ENCODE peak calls at places on chromosomes 13 and 19, in four cellular contexts. Y is heart left ventricle, K is body of pancreas, P is Peyer's patch. B is an unnamed sample.

GRCh38 chr19:2426661-2427322 is 594 bp downstream of the TIMM13 start:
- DNase-seq in Y (peak; percentile 55), K (peak; percentile 50), P (no peak), B (peak; percentile 53)

GRCh38 chr13:95924389-95924994 is 128.7 kb downstream of the UGGT2 start:
- DNase-seq in K (no peak), Y (no peak), P (no peak), B (no peak)

GRCh38 chr19:45670670-45671453 is 2.8 kb downstream of the GIPR start:
- DNase-seq in K (peak; percentile 95), P (peak; percentile 67), Y (peak; percentile 75), B (peak; percentile 94)

GRCh38 chr13:106234656-106235055 is 300.8 kb downstream of the EFNB2 start:
- DNase-seq in P (no peak), Y (no peak), K (no peak), B (no peak)

GRCh38 chr13:114067381-114067885 is 65.0 kb downstream of the RASA3 start:
- DNase-seq in Y (peak; percentile 26), P (no peak), K (no peak), B (no peak)

GRCh38 chr19:46211201-46211881 is 18.2 kb upstream of the IGFL1 start:
- DNase-seq in K (peak; percentile 61), P (no peak), Y (no peak), B (no peak)

GRCh38 chr13:106344318-106344717 is 191.1 kb downstream of the EFNB2 start:
- DNase-seq in Y (no peak), K (no peak), P (no peak), B (no peak)

GRCh38 chr19:58356236-58356970 is 3.1 kb upstream of the A1BG start:
- DNase-seq in K (no peak), P (no peak), Y (no peak), B (no peak)

GRCh38 chr13:58080806-58081205 is 449.3 kb downstream of the PCDH17 start:
- DNase-seq in P (no peak), Y (no peak), K (no peak), B (no peak)

GRCh38 chr13:72458701-72459100 is 268.7 kb downstream of the MZT1 start:
- DNase-seq in P (no peak), Y (no peak), K (no peak), B (no peak)

GRCh38 chr13:66001136-66001535 is 1229.0 kb downstream of the PCDH9 start:
- DNase-seq in K (no peak), Y (no peak), P (no peak), B (no peak)

GRCh38 chr19:31099470-31100190 is 249.6 kb downstream of the TSHZ3 start:
- DNase-seq in P (no peak), K (no peak), Y (no peak), B (no peak)

GRCh38 chr13:47019977-47020376 is 123.1 kb upstream of the HTR2A start:
- DNase-seq in P (no peak), Y (no peak), K (no peak), B (no peak)

GRCh38 chr19:53844849-53845246 is 20.7 kb upstream of the NLRP12 start:
- DNase-seq in Y (no peak), K (peak; percentile 18), P (no peak), B (no peak)

GRCh38 chr13:98447881-98448641 is 128.8 kb downstream of the STK24 start:
- DNase-seq in K (peak; percentile 33), Y (no peak), P (peak; percentile 72), B (no peak)

GRCh38 chr19:48403606-48404005 is 10.1 kb downstream of the GRIN2D start:
- DNase-seq in P (peak; percentile 65), K (peak; percentile 59), Y (no peak), B (peak; percentile 60)

GRCh38 chr19:47427241-47428176 is 8.2 kb upstream of the MEIS3 start:
- DNase-seq in P (peak; percentile 44), K (peak; percentile 54), Y (peak; percentile 40), B (peak; percentile 54)

GRCh38 chr13:79194272-79194671 is 211.8 kb downstream of the RBM26 start:
- DNase-seq in P (peak; percentile 42), Y (no peak), K (no peak), B (peak; percentile 8)

GRCh38 chr13:21465710-21466160 is 6.6 kb upstream of the ZDHHC20 start:
- DNase-seq in K (peak; percentile 31), P (no peak), Y (no peak), B (peak; percentile 17)

GRCh38 chr13:41825691-41826090 is 135.2 kb downstream of the VWA8 start:
- DNase-seq in K (no peak), P (no peak), Y (no peak), B (no peak)

GRCh38 chr13:24692541-24692940 is 12.3 kb downstream of the ATP12A start:
- DNase-seq in P (no peak), Y (peak; percentile 57), K (peak; percentile 33), B (no peak)

GRCh38 chr19:56476093-56476492 is 1.1 kb downstream of the ZNF667 start:
- DNase-seq in P (no peak), K (no peak), Y (no peak), B (no peak)

GRCh38 chr13:114099191-114099590 is 33.2 kb downstream of the RASA3 start:
- DNase-seq in Y (peak; percentile 92), P (no peak), K (peak; percentile 71), B (peak; percentile 60)

GRCh38 chr19:18515959-18516358 is 5.9 kb downstream of the ELL start:
- DNase-seq in Y (no peak), P (no peak), K (no peak), B (no peak)

GRCh38 chr19:11138659-11139526 is 16.7 kb downstream of the SPC24 start:
- DNase-seq in P (peak; percentile 31), Y (peak; percentile 94), K (peak; percentile 51), B (peak; percentile 62)

GRCh38 chr13:76643596-76643995 is 242.6 kb downstream of the KCTD12 start:
- DNase-seq in K (no peak), P (no peak), Y (no peak), B (no peak)

GRCh38 chr13:30002577-30002976 is 152.2 kb upstream of the UBL3 start:
- DNase-seq in P (no peak), K (no peak), Y (no peak), B (no peak)

GRCh38 chr13:29935309-29935981 is 85.0 kb upstream of the UBL3 start:
- DNase-seq in K (peak; percentile 45), Y (no peak), P (peak; percentile 80), B (peak; percentile 51)

GRCh38 chr13:39527301-39527700 is 75.7 kb downstream of the LHFPL6 start:
- DNase-seq in P (no peak), Y (no peak), K (no peak), B (no peak)

GRCh38 chr13:77637583-77637982 is 59.9 kb upstream of the SLAIN1 start:
- DNase-seq in K (no peak), P (no peak), Y (no peak), B (no peak)

GRCh38 chr13:31160857-31161582 is 684 bp downstream of the HSPH1 start:
- DNase-seq in P (peak; percentile 56), Y (peak; percentile 69), K (peak; percentile 57), B (peak; percentile 70)

GRCh38 chr19:40502647-40503046 is 35.8 kb downstream of the SPTBN4 start:
- DNase-seq in Y (no peak), P (no peak), K (peak; percentile 59), B (peak; percentile 28)

GRCh38 chr19:604355-604754 is 14.7 kb downstream of the HCN2 start:
- DNase-seq in Y (no peak), P (no peak), K (no peak), B (no peak)

GRCh38 chr13:39130298-39130697 is 92.0 kb downstream of the NHLRC3 start:
- DNase-seq in Y (no peak), K (no peak), P (no peak), B (no peak)

GRCh38 chr19:30640266-30640965 is 268.2 kb downstream of the ZNF536 start:
- DNase-seq in P (no peak), K (no peak), Y (no peak), B (no peak)

GRCh38 chr19:3950871-3951861 is 18.3 kb downstream of the NMRK2 start:
- DNase-seq in K (peak; percentile 31), P (no peak), Y (peak; percentile 89), B (no peak)

GRCh38 chr13:29956771-29957170 is 106.4 kb upstream of the UBL3 start:
- DNase-seq in K (no peak), Y (no peak), P (no peak), B (no peak)

GRCh38 chr19:15154002-15154612 is 46.7 kb downstream of the NOTCH3 start:
- DNase-seq in Y (peak; percentile 46), K (no peak), P (no peak), B (peak; percentile 38)
- TF ChIP-seq CTCF in Y (peak; percentile 44), K (no peak), P (no peak), B (peak; percentile 39)

DNA sequence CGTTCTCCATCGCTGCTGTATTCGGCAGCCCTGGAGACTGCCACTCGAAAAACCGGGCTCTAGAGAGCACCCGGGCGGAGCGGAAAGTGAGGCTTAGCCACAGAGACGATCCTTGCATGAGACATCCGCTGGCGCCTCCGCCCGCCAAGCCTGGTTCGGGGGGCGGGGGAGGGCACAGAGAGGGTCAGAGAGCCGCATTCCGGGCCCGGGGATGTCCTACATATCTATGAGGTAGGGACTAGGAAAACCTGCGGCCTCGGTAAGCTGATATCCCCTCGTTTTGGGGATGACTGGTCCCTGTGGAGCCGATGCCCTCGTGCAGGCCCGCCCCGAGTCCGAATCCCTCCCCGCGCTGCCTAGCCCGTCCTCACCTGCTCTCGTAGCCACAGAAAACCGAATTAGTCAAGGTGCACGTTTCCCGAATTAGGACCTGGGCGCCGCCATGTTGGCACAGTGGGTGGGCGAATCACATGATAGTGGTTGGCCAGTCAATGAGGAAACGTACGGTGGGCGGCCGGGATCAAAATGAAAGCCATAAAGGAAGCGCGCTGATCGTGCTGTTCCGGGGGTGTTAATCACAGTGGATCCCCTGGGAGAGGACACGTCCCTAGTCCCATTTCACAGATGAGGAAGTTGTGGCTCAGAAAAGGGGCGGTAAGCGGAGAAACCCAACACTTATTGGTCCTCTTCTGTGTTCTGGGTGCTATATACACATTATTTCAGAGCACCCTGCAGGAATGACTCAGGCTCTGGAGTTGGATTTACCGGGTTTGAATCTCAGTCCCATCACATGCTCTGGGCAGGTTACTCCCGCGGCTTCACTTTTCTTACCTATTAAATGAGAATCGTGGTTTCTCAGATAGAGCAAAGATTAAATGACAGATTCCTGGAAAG is at the start of gene TRMT1:
- DNase-seq in K (peak; percentile 94), P (peak; percentile 95), Y (peak; percentile 95), B (peak; percentile 95)
- TF ChIP-seq POLR2A in K (peak; percentile 51), P (peak; percentile 31), Y (no peak), B (peak; percentile 20)

DNA sequence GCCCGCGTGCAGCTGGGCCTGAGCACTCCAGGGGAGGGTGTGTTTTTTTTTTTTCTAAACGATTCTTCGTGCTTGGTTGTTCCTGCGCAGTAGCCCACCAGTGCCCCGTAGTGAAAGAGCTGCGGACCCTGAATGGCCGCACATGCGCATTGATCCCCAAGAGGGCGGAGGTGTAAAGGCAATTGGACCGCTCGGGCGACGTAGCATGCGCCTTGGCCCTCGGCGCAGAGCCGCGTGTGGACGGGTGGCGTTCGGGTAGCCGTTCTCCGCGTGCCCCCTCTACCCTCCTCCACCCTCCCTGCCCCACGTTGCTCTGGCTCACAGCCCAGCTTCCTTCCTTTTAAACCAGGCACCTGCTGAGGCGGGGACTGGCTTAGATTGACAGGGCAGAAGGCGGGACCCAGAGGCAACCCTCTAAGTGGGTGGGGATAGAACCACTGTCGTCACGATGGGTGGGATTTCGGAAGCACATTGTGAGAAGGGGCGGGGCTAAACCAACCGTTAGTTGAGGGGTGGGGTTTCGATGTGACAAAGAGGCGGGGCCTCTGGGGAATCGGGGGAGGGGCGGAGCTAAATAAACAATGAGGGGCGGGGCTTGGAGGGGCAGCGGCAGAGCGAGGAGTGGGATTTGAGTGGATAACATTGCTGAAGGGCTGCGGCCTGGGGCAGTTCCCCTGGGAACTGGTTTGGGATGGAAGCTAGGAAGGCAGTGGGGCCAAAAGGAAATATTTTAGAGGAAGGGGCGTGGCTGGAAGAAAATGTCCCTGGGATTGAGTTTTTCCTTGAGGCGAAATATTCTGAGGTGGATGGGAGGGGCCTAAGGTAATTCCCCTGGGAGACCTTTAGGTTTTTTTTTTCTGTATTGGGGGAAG is 543 bp upstream of the NUP62 start:
- DNase-seq in K (peak; percentile 96), P (peak; percentile 94), Y (peak; percentile 97), B (peak; percentile 95)
- TF ChIP-seq CTCF in K (no peak), P (no peak), Y (peak; percentile 5), B (no peak)

GRCh38 chr13:99650410-99650809 is 149.1 kb downstream of the TM9SF2 start:
- DNase-seq in K (no peak), Y (no peak), P (no peak), B (no peak)
- TF ChIP-seq POLR2A in K (no peak), Y (no peak), P (no peak), B (no peak)

B was measured in transverse colon.